ENCODE peak calls at places on chromosomes 1 and 21, in nine cellular contexts. T is cardiac fibroblast; O is stimulated activated CD4-positive, alpha-beta T cell treated with anti-CD3 and anti-CD28 coated beads, TNF-alpha, amount 100 ng/mL, for 4 hours; M is activated effector memory CD4-positive, alpha-beta T cell treated with anti-CD3 and anti-CD28 coated beads, Interleukin-2, amount 50 U/mL, for 16 hours; F is small intestine; V is activated CD4-positive, alpha-beta T cell treated with anti-CD3 and anti-CD28 coated beads for 24 hours; K is heart left ventricle; R is HuH-7.5; E is Right ventricle myocardium superior. P is an unnamed sample.

GRCh38 chr1:207987164-207987563 is 76.2 kb upstream of the CD34 start:
- DNase-seq in R (no peak), M (no peak), F (no peak), O (no peak), K (no peak), V (no peak), E (no peak), T (no peak), P (peak; percentile 53)

GRCh38 chr1:192538407-192539311 is 36.9 kb upstream of the RGS1 start:
- DNase-seq in F (peak; percentile 55), V (no peak), M (no peak), K (no peak), R (no peak), E (no peak), T (no peak), O (no peak), P (no peak)

GRCh38 chr1:72281637-72282270 is 585 bp downstream of the NEGR1 start:
- DNase-seq in F (no peak), V (no peak), O (no peak), E (no peak), K (peak; percentile 26), R (no peak), T (no peak), M (no peak), P (no peak)

GRCh38 chr21:28207776-28208175 is 784.9 kb downstream of the LTN1 start:
- DNase-seq in M (no peak), O (no peak), V (no peak), T (peak; percentile 57), R (no peak), E (no peak), K (no peak), F (no peak), P (no peak)

GRCh38 chr1:116224111-116224510 is 112.9 kb downstream of the MAB21L3 start:
- DNase-seq in V (no peak), F (peak; percentile 11), T (no peak), E (no peak), R (no peak), K (no peak), O (no peak), M (no peak), P (no peak)

GRCh38 chr1:1072849-1073742 is 1.0 kb downstream of the RNF223 start:
- DNase-seq in F (no peak), R (no peak), E (no peak), K (no peak), M (no peak), T (no peak), V (no peak), O (no peak), P (no peak)

GRCh38 chr1:115284209-115284608 is 53.8 kb downstream of the NGF start:
- DNase-seq in M (no peak), T (no peak), O (no peak), E (peak; percentile 50), F (no peak), V (no peak), K (no peak), R (no peak), P (no peak)

GRCh38 chr1:16367258-16367967 is 371 bp downstream of the SZRD1 start:
- DNase-seq in M (peak; percentile 95), R (peak; percentile 36), V (peak; percentile 73), E (peak; percentile 87), K (peak; percentile 90), O (peak; percentile 80), T (peak; percentile 93), F (peak; percentile 83), P (peak; percentile 85)

GRCh38 chr1:1286313-1287261 is 6.4 kb downstream of the SCNN1D start:
- DNase-seq in O (no peak), T (no peak), E (no peak), K (no peak), F (no peak), M (no peak), R (no peak), V (no peak), P (no peak)

GRCh38 chr1:228381336-228381735 is 25.3 kb downstream of the TRIM11 start:
- DNase-seq in E (no peak), K (no peak), O (no peak), T (no peak), F (no peak), M (no peak), V (no peak), R (no peak), P (no peak)

GRCh38 chr1:195899762-195900352 is 708.4 kb downstream of the KCNT2 start:
- DNase-seq in O (no peak), V (no peak), T (peak; percentile 55), E (no peak), R (no peak), K (no peak), M (no peak), F (no peak), P (no peak)

GRCh38 chr1:166682588-166682987 is 156.7 kb upstream of the POGK start:
- DNase-seq in T (no peak), R (no peak), K (no peak), V (no peak), E (no peak), M (no peak), F (no peak), O (no peak), P (no peak)

GRCh38 chr21:16569679-16570078 is 839.9 kb downstream of the USP25 start:
- DNase-seq in R (no peak), T (peak; percentile 47), K (no peak), M (no peak), F (no peak), O (no peak), E (no peak), V (no peak), P (no peak)

GRCh38 chr1:44650159-44650831 is 24.0 kb downstream of the TMEM53 start:
- DNase-seq in O (no peak), F (peak; percentile 94), T (no peak), R (no peak), K (peak; percentile 49), M (no peak), V (no peak), E (peak; percentile 78), P (no peak)

GRCh38 chr1:151739590-151740355 is 18.5 kb downstream of the RIIAD1 start:
- DNase-seq in T (no peak), F (peak; percentile 37), K (no peak), O (no peak), R (no peak), E (no peak), V (no peak), M (no peak), P (no peak)

GRCh38 chr1:33030575-33030974 is 6.1 kb downstream of the AK2 start:
- DNase-seq in T (peak; percentile 88), F (no peak), E (no peak), K (no peak), R (no peak), M (no peak), O (no peak), V (no peak), P (no peak)

GRCh38 chr1:39214021-39214713 is 9.7 kb downstream of the MACF1 start:
- DNase-seq in R (no peak), O (no peak), E (peak; percentile 55), T (peak; percentile 24), F (no peak), K (peak; percentile 73), M (no peak), V (no peak), P (peak; percentile 46)

GRCh38 chr1:230713915-230714764 is at the start of gene AGT:
- DNase-seq in M (no peak), O (no peak), K (peak; percentile 92), T (peak; percentile 73), R (peak; percentile 77), E (peak; percentile 87), V (no peak), F (peak; percentile 47), P (no peak)

GRCh38 chr1:215635827-215636226 is 68.7 kb downstream of the KCTD3 start:
- DNase-seq in K (no peak), M (no peak), E (no peak), F (peak; percentile 86), R (no peak), O (no peak), V (no peak), T (no peak), P (no peak)

GRCh38 chr21:42040411-42041180 is 30.4 kb upstream of the ZBTB21 start:
- DNase-seq in E (no peak), T (peak; percentile 100), F (no peak), R (no peak), K (peak; percentile 59), O (no peak), M (no peak), V (no peak), P (peak; percentile 47)

GRCh38 chr1:175434268-175434860 is 241.8 kb upstream of the KIAA0040 start:
- DNase-seq in T (no peak), R (no peak), F (no peak), M (no peak), O (no peak), V (no peak), K (no peak), E (no peak), P (no peak)

GRCh38 chr1:211959221-211959620 is 76.1 kb downstream of the INTS7 start:
- DNase-seq in M (no peak), R (no peak), E (no peak), V (no peak), T (no peak), K (no peak), F (no peak), O (no peak), P (no peak)

GRCh38 chr1:47752560-47752959 is 244.6 kb downstream of the TRABD2B start:
- DNase-seq in T (no peak), R (no peak), E (no peak), F (no peak), V (no peak), O (no peak), K (no peak), M (no peak), P (no peak)

GRCh38 chr1:67572594-67573221 is 112.3 kb upstream of the GADD45A start:
- DNase-seq in K (peak; percentile 41), T (no peak), M (no peak), E (peak; percentile 67), R (no peak), O (no peak), V (no peak), F (peak; percentile 89), P (no peak)

GRCh38 chr1:233668146-233668724 is 54.3 kb downstream of the KCNK1 start:
- DNase-seq in K (no peak), T (peak; percentile 18), E (no peak), F (no peak), O (no peak), V (no peak), M (no peak), R (no peak), P (no peak)

GRCh38 chr1:168391759-168392681 is 111.3 kb downstream of the TBX19 start:
- DNase-seq in F (peak; percentile 20), O (no peak), K (no peak), R (no peak), V (no peak), M (no peak), T (no peak), E (no peak), P (no peak)

GRCh38 chr21:30104246-30104645 is 62.4 kb downstream of the CLDN17 start:
- DNase-seq in O (no peak), V (no peak), E (no peak), R (no peak), F (no peak), M (no peak), K (no peak), T (no peak), P (no peak)

GRCh38 chr1:75725256-75725655 is 747 bp downstream of the ACADM start:
- DNase-seq in V (no peak), O (no peak), F (no peak), T (peak; percentile 28), M (no peak), R (no peak), E (no peak), K (no peak), P (peak; percentile 4)

GRCh38 chr1:31577515-31578191 is 1.3 kb downstream of the TINAGL1 start:
- DNase-seq in T (no peak), E (no peak), V (no peak), K (peak; percentile 57), R (no peak), M (no peak), O (no peak), F (peak; percentile 67), P (peak; percentile 77)

GRCh38 chr1:59128784-59129227 is 168.1 kb upstream of the FGGY start:
- DNase-seq in T (peak; percentile 69), R (no peak), M (no peak), K (no peak), E (no peak), O (no peak), F (no peak), V (no peak), P (peak; percentile 89)

GRCh38 chr1:171994293-171994692 is 153.0 kb downstream of the DNM3 start:
- DNase-seq in M (no peak), F (no peak), T (no peak), K (no peak), R (no peak), V (no peak), O (no peak), E (no peak), P (no peak)

P was measured in dermis blood vessel endothelial cell.